ENCODE peak calls at places on chromosomes 12 and 14, in five cellular contexts. X, K, B, E and O are unnamed samples.

GRCh38 chr12:93198086-93198485 is 179.6 kb upstream of the NUDT4 start:
- DNase-seq in E (no peak), B (no peak), K (peak), X (peak), O (peak)

GRCh38 chr12:93737457-93738198 is 60.5 kb downstream of the CRADD start:
- DNase-seq in B (peak), K (no peak), X (no peak), E (no peak), O (no peak)

GRCh38 chr12:79897617-79898016 is 37.3 kb downstream of the PPP1R12A start:
- DNase-seq in X (peak), E (peak), K (peak), B (no peak), O (no peak)

GRCh38 chr14:99127651-99128167 is 144.3 kb downstream of the BCL11B start:
- DNase-seq in K (no peak), E (no peak), B (no peak), X (no peak), O (no peak)

GRCh38 chr14:63435838-63436237 is 107.3 kb downstream of the PPP2R5E start:
- DNase-seq in X (peak), E (no peak), K (peak), B (no peak), O (peak)

GRCh38 chr14:20997564-20997963 is 1.5 kb upstream of the SLC39A2 start:
- DNase-seq in E (no peak), B (no peak), X (no peak), K (no peak), O (no peak)

GRCh38 chr14:73661872-73662271 is 17.1 kb downstream of the DNAL1 start:
- DNase-seq in X (peak), B (no peak), E (no peak), K (no peak), O (no peak)

GRCh38 chr14:99735189-99736135 is 51.4 kb downstream of the CYP46A1 start:
- DNase-seq in X (no peak), E (no peak), K (no peak), B (no peak), O (no peak)

GRCh38 chr14:22289570-22289969 is 299.5 kb downstream of the DAD1 start:
- DNase-seq in E (no peak), X (no peak), B (no peak), K (no peak), O (no peak)

GRCh38 chr14:103630364-103631108 is 1.5 kb downstream of the KLC1 start:
- DNase-seq in E (no peak), K (no peak), X (peak), B (no peak), O (no peak)

GRCh38 chr12:34218193-34219045 is 196.1 kb downstream of the ALG10 start:
- DNase-seq in X (peak), K (peak), B (peak), E (no peak), O (peak)

GRCh38 chr12:106409898-106410297 is 52.4 kb downstream of the POLR3B start:
- DNase-seq in K (no peak), E (no peak), B (no peak), X (no peak), O (no peak)

GRCh38 chr12:92784795-92785562 is 82.2 kb downstream of the PLEKHG7 start:
- DNase-seq in X (peak), E (peak), B (peak), K (peak), O (peak)

GRCh38 chr14:104971447-104972240 is 6.5 kb downstream of the AHNAK2 start:
- DNase-seq in E (no peak), X (no peak), K (no peak), B (no peak), O (no peak)

GRCh38 chr14:104974146-104974541 is 4.0 kb downstream of the AHNAK2 start:
- DNase-seq in B (no peak), E (no peak), K (no peak), X (no peak), O (no peak)

GRCh38 chr14:104974665-104975390 is 3.3 kb downstream of the AHNAK2 start:
- DNase-seq in X (no peak), E (no peak), B (no peak), K (no peak), O (no peak)

GRCh38 chr14:104972301-104973211 is 5.6 kb downstream of the AHNAK2 start:
- DNase-seq in K (no peak), X (no peak), B (no peak), E (no peak), O (peak)

GRCh38 chr14:104973215-104974145 is 4.7 kb downstream of the AHNAK2 start:
- DNase-seq in E (peak), K (no peak), B (no peak), X (peak), O (peak)
- TF ChIP-seq MAFK in E (no peak), K (no peak), B (no peak), X (no peak), O (no peak)

GRCh38 chr14:58082011-58082410 is 70.0 kb downstream of the ARMH4 start:
- DNase-seq in K (no peak), B (no peak), X (peak), E (no peak), O (no peak)

GRCh38 chr14:58078068-58078467 is 73.9 kb downstream of the ARMH4 start:
- DNase-seq in B (no peak), K (no peak), X (peak), E (no peak), O (no peak)

GRCh38 chr14:58085877-58086276 is 66.1 kb downstream of the ARMH4 start:
- DNase-seq in E (no peak), X (no peak), K (no peak), B (no peak), O (no peak)

GRCh38 chr14:58078471-58078870 is 73.5 kb downstream of the ARMH4 start:
- DNase-seq in E (no peak), K (no peak), B (no peak), X (peak), O (no peak)

GRCh38 chr14:58082491-58083098 is 69.4 kb downstream of the ARMH4 start:
- DNase-seq in E (no peak), B (peak), X (peak), K (no peak), O (peak)
- TF ChIP-seq MAFK in E (no peak), B (peak), X (peak), K (no peak), O (peak)

DNA sequence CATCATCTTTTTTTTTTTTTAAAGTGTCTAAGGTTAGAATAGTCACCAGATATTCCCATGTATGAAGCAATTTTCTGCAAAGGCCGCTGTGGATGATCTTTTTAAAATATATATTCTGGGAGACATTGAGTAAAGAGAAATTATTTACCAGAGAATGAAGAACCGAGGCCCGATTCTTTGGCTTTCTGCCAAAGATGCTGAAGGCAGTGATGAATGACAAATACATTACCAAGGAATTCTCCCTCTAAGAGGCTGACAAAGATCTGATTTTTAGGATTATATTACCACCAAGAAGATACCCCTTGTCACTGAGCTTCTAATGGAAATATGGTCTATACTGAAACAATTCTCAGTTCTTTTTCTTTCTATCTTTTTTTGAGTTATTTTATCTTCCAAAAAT is 336.8 kb downstream of the NAV3 start:
- DNase-seq in K (no peak), X (no peak), E (no peak), B (no peak), O (no peak)
- TF ChIP-seq MAFK in K (no peak), X (no peak), E (no peak), B (no peak), O (no peak)

GRCh38 chr12:23634344-23634743 is 315.1 kb downstream of the SOX5 start:
- DNase-seq in K (no peak), B (peak), E (no peak), X (no peak), O (no peak)
- TF ChIP-seq MAFK in K (no peak), B (no peak), E (no peak), X (no peak), O (no peak)

DNA sequence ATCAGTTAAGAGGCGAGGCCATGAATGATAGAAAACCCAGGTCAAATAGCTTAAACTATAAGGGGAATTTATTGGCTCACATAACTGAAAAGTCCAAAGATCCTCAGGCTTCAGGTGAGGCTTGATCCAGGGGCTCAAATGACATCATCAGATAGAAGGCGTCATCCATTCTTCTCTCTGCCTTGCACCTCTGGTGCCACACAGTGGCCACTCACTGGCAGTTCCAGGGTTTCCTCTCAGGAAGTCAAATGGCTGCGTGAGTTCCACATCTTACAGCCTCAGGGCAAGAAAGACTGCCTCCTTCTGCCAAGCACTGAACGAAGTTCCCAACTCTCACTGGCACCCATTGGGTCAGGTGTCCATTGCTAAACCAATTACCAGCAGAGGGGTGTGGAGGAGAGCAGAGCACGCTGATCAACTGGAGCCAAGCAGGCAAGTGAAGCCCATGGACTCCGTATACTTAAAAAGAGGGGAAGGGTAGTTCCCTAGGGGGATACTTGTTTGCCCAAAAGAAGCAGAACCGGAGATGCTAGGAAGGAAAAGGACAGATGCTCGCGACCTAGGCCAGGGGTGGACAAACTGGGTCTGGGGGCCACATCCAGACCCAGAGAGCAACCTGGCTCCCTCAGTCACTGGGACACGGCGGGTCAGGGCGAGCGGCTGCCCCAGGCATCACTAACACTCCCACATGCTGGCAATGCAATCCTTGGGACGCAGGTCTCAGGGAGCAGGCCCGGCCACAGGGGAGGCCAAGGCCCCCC is 69.3 kb downstream of the SERPINA3 start:
- DNase-seq in E (no peak), B (peak), X (peak), K (peak), O (peak)
- TF ChIP-seq MAFK in E (no peak), B (no peak), X (no peak), K (no peak), O (no peak)

DNA sequence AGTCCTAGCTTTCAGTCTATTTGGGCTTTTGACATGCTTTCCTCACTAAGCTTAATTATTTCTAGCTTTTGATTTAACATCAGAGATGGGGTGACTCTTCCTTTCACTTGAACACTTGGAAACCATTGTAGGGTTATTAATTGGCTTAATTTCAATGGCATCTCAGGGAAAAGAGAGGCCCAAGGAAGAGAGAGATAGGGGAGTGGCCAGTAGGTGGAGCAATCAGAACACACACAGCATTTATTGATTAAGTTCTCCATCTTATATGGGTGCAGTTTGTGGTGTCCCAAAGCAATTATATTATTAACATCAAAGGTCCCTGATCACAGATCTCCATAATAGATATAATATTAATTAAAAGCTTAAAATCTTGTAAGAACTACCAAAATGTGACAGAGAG is 1466.1 kb upstream of the SEL1L start:
- DNase-seq in K (no peak), X (peak), E (peak), B (no peak), O (no peak)
- TF ChIP-seq MAFK in K (no peak), X (no peak), E (no peak), B (no peak), O (no peak)

DNA sequence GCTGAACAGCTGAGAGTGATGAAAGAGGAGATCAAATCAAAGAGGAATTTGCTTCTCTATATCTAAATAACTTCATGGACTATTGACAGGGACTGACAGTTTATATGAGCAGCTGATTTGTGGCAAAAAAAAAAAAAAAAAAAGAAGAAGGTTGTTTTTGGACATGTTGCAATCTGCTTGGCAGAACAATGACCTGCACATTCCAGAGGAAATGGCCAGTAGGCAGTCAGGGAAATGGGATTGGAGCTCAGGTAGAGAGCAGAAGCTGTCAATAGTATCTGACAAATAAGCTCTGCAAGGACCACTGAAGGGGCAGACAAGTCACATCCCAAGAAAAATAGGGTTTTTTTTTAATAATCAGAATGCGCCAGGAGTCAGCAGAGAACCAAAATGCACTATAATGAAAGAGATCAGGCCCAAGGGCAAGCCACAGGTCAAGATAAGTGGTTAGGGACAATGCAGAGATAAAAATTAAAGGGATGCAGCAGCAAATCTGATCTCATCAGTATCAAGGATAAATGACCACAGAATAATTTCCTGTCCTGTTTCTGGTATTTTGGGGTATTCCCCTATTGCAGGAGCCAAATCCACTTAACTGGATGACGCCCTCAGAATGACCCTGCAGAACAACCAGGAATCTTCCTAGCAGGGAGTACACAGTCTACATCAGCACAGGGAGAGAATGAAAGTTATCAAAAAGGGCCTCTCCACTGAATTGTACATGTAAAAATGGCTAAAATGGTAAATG is 22.6 kb upstream of the DUSP16 start:
- DNase-seq in X (no peak), K (peak), B (no peak), E (no peak), O (no peak)
- TF ChIP-seq MAFK in X (no peak), K (no peak), B (no peak), E (no peak), O (no peak)